ENCODE peak calls at places on chromosomes 2 and 18, in four cellular contexts. One of them, this sample, is unnamed.

GRCh38 chr2:198106621-198107020 is 302.2 kb downstream of the PLCL1 start:
- DNase-seq in brain microvascular endothelial cell: no peak
- DNase-seq in AG09309: no peak
- DNase-seq in stimulated activated CD8-positive, alpha-beta memory T cell treated with anti-CD3 and anti-CD28 coated beads, Interleukin-15, amount 100 ng/mL, for 24 hours: no peak
- DNase-seq in this sample: no peak

GRCh38 chr18:46411862-46412690 is 244.9 kb downstream of the LOXHD1 start:
- DNase-seq in brain microvascular endothelial cell: no peak
- DNase-seq in AG09309: no peak
- DNase-seq in stimulated activated CD8-positive, alpha-beta memory T cell treated with anti-CD3 and anti-CD28 coated beads, Interleukin-15, amount 100 ng/mL, for 24 hours: no peak
- DNase-seq in this sample: no peak

GRCh38 chr2:122519366-122519765 is 763.9 kb downstream of the TSN start:
- DNase-seq in brain microvascular endothelial cell: no peak
- DNase-seq in AG09309: no peak
- DNase-seq in stimulated activated CD8-positive, alpha-beta memory T cell treated with anti-CD3 and anti-CD28 coated beads, Interleukin-15, amount 100 ng/mL, for 24 hours: no peak
- DNase-seq in this sample: no peak

GRCh38 chr2:65064728-65065552 is 8.7 kb downstream of the CEP68 start:
- DNase-seq in brain microvascular endothelial cell: peak
- DNase-seq in AG09309: peak
- DNase-seq in stimulated activated CD8-positive, alpha-beta memory T cell treated with anti-CD3 and anti-CD28 coated beads, Interleukin-15, amount 100 ng/mL, for 24 hours: no peak
- DNase-seq in this sample: peak

GRCh38 chr18:10938241-10938640 is 211.1 kb downstream of the PIEZO2 start:
- DNase-seq in brain microvascular endothelial cell: no peak
- DNase-seq in AG09309: no peak
- DNase-seq in stimulated activated CD8-positive, alpha-beta memory T cell treated with anti-CD3 and anti-CD28 coated beads, Interleukin-15, amount 100 ng/mL, for 24 hours: no peak
- DNase-seq in this sample: no peak

GRCh38 chr2:211391206-211391605 is 834.8 kb downstream of the CPS1 start:
- DNase-seq in brain microvascular endothelial cell: no peak
- DNase-seq in AG09309: no peak
- DNase-seq in stimulated activated CD8-positive, alpha-beta memory T cell treated with anti-CD3 and anti-CD28 coated beads, Interleukin-15, amount 100 ng/mL, for 24 hours: no peak
- DNase-seq in this sample: no peak

GRCh38 chr2:61700465-61700864 is 153.4 kb downstream of the FAM161A start:
- DNase-seq in brain microvascular endothelial cell: no peak
- DNase-seq in AG09309: no peak
- DNase-seq in stimulated activated CD8-positive, alpha-beta memory T cell treated with anti-CD3 and anti-CD28 coated beads, Interleukin-15, amount 100 ng/mL, for 24 hours: no peak
- DNase-seq in this sample: no peak

GRCh38 chr2:227163998-227164744 is at the start of the genes COL4A3 and COL4A4:
- DNase-seq in brain microvascular endothelial cell: no peak
- DNase-seq in AG09309: no peak
- DNase-seq in stimulated activated CD8-positive, alpha-beta memory T cell treated with anti-CD3 and anti-CD28 coated beads, Interleukin-15, amount 100 ng/mL, for 24 hours: no peak
- DNase-seq in this sample: no peak

GRCh38 chr18:32550958-32551357 is 80.3 kb upstream of the GAREM1 start:
- DNase-seq in brain microvascular endothelial cell: peak
- DNase-seq in AG09309: no peak
- DNase-seq in stimulated activated CD8-positive, alpha-beta memory T cell treated with anti-CD3 and anti-CD28 coated beads, Interleukin-15, amount 100 ng/mL, for 24 hours: no peak
- DNase-seq in this sample: no peak

GRCh38 chr18:26383454-26384270 is 157.4 kb downstream of the TAF4B start:
- DNase-seq in brain microvascular endothelial cell: peak
- DNase-seq in AG09309: peak
- DNase-seq in stimulated activated CD8-positive, alpha-beta memory T cell treated with anti-CD3 and anti-CD28 coated beads, Interleukin-15, amount 100 ng/mL, for 24 hours: no peak
- DNase-seq in this sample: no peak

GRCh38 chr2:179377296-179377695 is 112.7 kb upstream of the SESTD1 start:
- DNase-seq in brain microvascular endothelial cell: peak
- DNase-seq in AG09309: no peak
- DNase-seq in stimulated activated CD8-positive, alpha-beta memory T cell treated with anti-CD3 and anti-CD28 coated beads, Interleukin-15, amount 100 ng/mL, for 24 hours: no peak
- DNase-seq in this sample: no peak

GRCh38 chr2:74507926-74508520 is 528 bp upstream of the PCGF1 start:
- DNase-seq in brain microvascular endothelial cell: no peak
- DNase-seq in AG09309: no peak
- DNase-seq in stimulated activated CD8-positive, alpha-beta memory T cell treated with anti-CD3 and anti-CD28 coated beads, Interleukin-15, amount 100 ng/mL, for 24 hours: no peak
- DNase-seq in this sample: no peak

GRCh38 chr2:113174369-113174735 is 581 bp downstream of the PSD4 start:
- DNase-seq in brain microvascular endothelial cell: no peak
- DNase-seq in AG09309: no peak
- DNase-seq in stimulated activated CD8-positive, alpha-beta memory T cell treated with anti-CD3 and anti-CD28 coated beads, Interleukin-15, amount 100 ng/mL, for 24 hours: no peak
- DNase-seq in this sample: no peak

GRCh38 chr2:152525277-152525838 is 190.4 kb downstream of the FMNL2 start:
- DNase-seq in brain microvascular endothelial cell: peak
- DNase-seq in AG09309: peak
- DNase-seq in stimulated activated CD8-positive, alpha-beta memory T cell treated with anti-CD3 and anti-CD28 coated beads, Interleukin-15, amount 100 ng/mL, for 24 hours: no peak
- DNase-seq in this sample: no peak

GRCh38 chr2:142321706-142322280 is 191.0 kb upstream of the LRP1B start:
- DNase-seq in brain microvascular endothelial cell: no peak
- DNase-seq in AG09309: no peak
- DNase-seq in stimulated activated CD8-positive, alpha-beta memory T cell treated with anti-CD3 and anti-CD28 coated beads, Interleukin-15, amount 100 ng/mL, for 24 hours: no peak
- DNase-seq in this sample: no peak

GRCh38 chr2:203808041-203808750 is 59.4 kb upstream of the CTLA4 start:
- DNase-seq in brain microvascular endothelial cell: peak
- DNase-seq in AG09309: peak
- DNase-seq in stimulated activated CD8-positive, alpha-beta memory T cell treated with anti-CD3 and anti-CD28 coated beads, Interleukin-15, amount 100 ng/mL, for 24 hours: no peak
- DNase-seq in this sample: no peak

GRCh38 chr2:147630585-147630984 is 214.2 kb upstream of the ACVR2A start:
- DNase-seq in brain microvascular endothelial cell: no peak
- DNase-seq in AG09309: no peak
- DNase-seq in stimulated activated CD8-positive, alpha-beta memory T cell treated with anti-CD3 and anti-CD28 coated beads, Interleukin-15, amount 100 ng/mL, for 24 hours: no peak
- DNase-seq in this sample: no peak

GRCh38 chr18:44759925-44760342 is 79.2 kb downstream of the SETBP1 start:
- DNase-seq in brain microvascular endothelial cell: no peak
- DNase-seq in AG09309: no peak
- DNase-seq in stimulated activated CD8-positive, alpha-beta memory T cell treated with anti-CD3 and anti-CD28 coated beads, Interleukin-15, amount 100 ng/mL, for 24 hours: no peak
- DNase-seq in this sample: no peak

GRCh38 chr2:54483426-54483825 is 27.3 kb downstream of the SPTBN1 start:
- DNase-seq in brain microvascular endothelial cell: no peak
- DNase-seq in AG09309: no peak
- DNase-seq in stimulated activated CD8-positive, alpha-beta memory T cell treated with anti-CD3 and anti-CD28 coated beads, Interleukin-15, amount 100 ng/mL, for 24 hours: no peak
- DNase-seq in this sample: no peak

GRCh38 chr2:65863713-65864112 is 431.3 kb upstream of the SPRED2 start:
- DNase-seq in brain microvascular endothelial cell: no peak
- DNase-seq in AG09309: no peak
- DNase-seq in stimulated activated CD8-positive, alpha-beta memory T cell treated with anti-CD3 and anti-CD28 coated beads, Interleukin-15, amount 100 ng/mL, for 24 hours: no peak
- DNase-seq in this sample: no peak

GRCh38 chr2:24821433-24821891 is 28.2 kb downstream of the CENPO start:
- DNase-seq in brain microvascular endothelial cell: no peak
- DNase-seq in AG09309: no peak
- DNase-seq in stimulated activated CD8-positive, alpha-beta memory T cell treated with anti-CD3 and anti-CD28 coated beads, Interleukin-15, amount 100 ng/mL, for 24 hours: no peak
- DNase-seq in this sample: no peak

GRCh38 chr2:52968043-52968442 is 799.6 kb upstream of the CHAC2 start:
- DNase-seq in brain microvascular endothelial cell: no peak
- DNase-seq in AG09309: no peak
- DNase-seq in stimulated activated CD8-positive, alpha-beta memory T cell treated with anti-CD3 and anti-CD28 coated beads, Interleukin-15, amount 100 ng/mL, for 24 hours: no peak
- DNase-seq in this sample: no peak